ENCODE peak calls at places on chromosome 1, in six cellular contexts. V is mucosa of descending colon, J is right cardiac atrium, O is psoas muscle, N is upper lobe of left lung, Z is body of pancreas. E is an unnamed sample.

GRCh38 chr1:164725401-164725800 is 166.4 kb downstream of the PBX1 start:
- ATAC-seq in O (no peak), N (no peak), J (peak), Z (no peak), V (no peak), E (no peak)

GRCh38 chr1:20494609-20495311 is 8.8 kb upstream of the CAMK2N1 start:
- ATAC-seq in N (peak), O (no peak), V (no peak), Z (no peak), J (peak), E (no peak)

GRCh38 chr1:108075055-108075454 is 110.1 kb upstream of the VAV3 start:
- ATAC-seq in V (peak), J (no peak), Z (no peak), O (no peak), N (peak), E (no peak)

GRCh38 chr1:160724445-160725242 is 13.0 kb upstream of the CD48 start:
- ATAC-seq in N (no peak), Z (no peak), V (no peak), J (no peak), O (no peak), E (no peak)

GRCh38 chr1:84425145-84425876 is 27.0 kb downstream of the DNASE2B start:
- ATAC-seq in O (no peak), J (no peak), Z (no peak), V (no peak), N (peak), E (no peak)

GRCh38 chr1:63929106-63929478 is 155.3 kb downstream of the ROR1 start:
- ATAC-seq in Z (peak), J (peak), O (peak), V (no peak), N (no peak), E (no peak)

GRCh38 chr1:118335372-118335771 is 150.3 kb upstream of the SPAG17 start:
- ATAC-seq in Z (no peak), N (no peak), J (no peak), V (no peak), O (no peak), E (no peak)

GRCh38 chr1:64890699-64891439 is 75.5 kb downstream of the JAK1 start:
- ATAC-seq in O (peak), Z (peak), N (no peak), V (no peak), J (peak), E (no peak)

GRCh38 chr1:178932552-178932906 is 61.7 kb upstream of the ANGPTL1 start:
- ATAC-seq in J (peak), N (no peak), V (no peak), O (no peak), Z (no peak), E (no peak)

GRCh38 chr1:23718482-23718881 is 24.8 kb upstream of the ELOA start:
- ATAC-seq in O (peak), J (no peak), Z (peak), V (peak), N (no peak), E (no peak)

GRCh38 chr1:199867601-199868000 is 159.9 kb upstream of the NR5A2 start:
- ATAC-seq in O (no peak), Z (no peak), J (no peak), V (no peak), N (no peak), E (no peak)

GRCh38 chr1:212457740-212458338 is 25.1 kb downstream of the NENF start:
- ATAC-seq in N (no peak), Z (no peak), O (no peak), V (peak), J (no peak), E (no peak)

GRCh38 chr1:33126411-33127000 is 45.6 kb downstream of the AZIN2 start:
- ATAC-seq in O (no peak), V (no peak), Z (no peak), N (no peak), J (no peak), E (no peak)

GRCh38 chr1:169128565-169128964 is 22.1 kb downstream of the ATP1B1 start:
- ATAC-seq in Z (no peak), N (no peak), O (peak), J (no peak), V (no peak), E (no peak)

GRCh38 chr1:23902611-23903278 is 10.4 kb downstream of the CNR2 start:
- ATAC-seq in J (peak), N (peak), Z (peak), O (no peak), V (peak), E (peak)

GRCh38 chr1:55214214-55214902 is 806 bp downstream of the USP24 start:
- ATAC-seq in Z (peak), O (peak), N (peak), V (peak), J (peak), E (peak)

GRCh38 chr1:46556822-46557221 is 5.4 kb upstream of the KNCN start:
- ATAC-seq in J (peak), V (peak), O (peak), N (peak), Z (peak), E (no peak)

GRCh38 chr1:167746013-167746672 is 24.4 kb downstream of the MPZL1 start:
- ATAC-seq in J (no peak), V (no peak), Z (no peak), O (no peak), N (no peak), E (no peak)

GRCh38 chr1:23403038-23403336 is 21.6 kb downstream of the TCEA3 start:
- ATAC-seq in O (peak), J (peak), Z (no peak), N (peak), V (peak), E (no peak)

GRCh38 chr1:179251675-179252074 is 22.2 kb upstream of the ABL2 start:
- ATAC-seq in J (no peak), O (peak), Z (peak), N (peak), V (peak), E (no peak)

GRCh38 chr1:155082301-155082940 is 3.8 kb downstream of the EFNA3 start:
- ATAC-seq in J (no peak), O (no peak), Z (no peak), N (no peak), V (peak), E (no peak)

GRCh38 chr1:35929730-35930592 is 944 bp upstream of the AGO3 start:
- ATAC-seq in Z (peak), N (peak), O (peak), V (peak), J (peak), E (peak)

GRCh38 chr1:110850632-110851031 is 22.3 kb upstream of the CD53 start:
- ATAC-seq in N (no peak), J (no peak), O (no peak), Z (no peak), V (peak), E (no peak)

GRCh38 chr1:3372317-3372716 is 82.1 kb upstream of the ARHGEF16 start:
- ATAC-seq in N (no peak), Z (no peak), O (no peak), V (no peak), J (no peak), E (no peak)

GRCh38 chr1:198651685-198652400 is 13.0 kb downstream of the PTPRC start:
- ATAC-seq in Z (no peak), N (peak), V (peak), J (no peak), O (no peak), E (no peak)

GRCh38 chr1:162335126-162335525 is 41.5 kb downstream of the SPATA46 start:
- ATAC-seq in V (no peak), N (no peak), Z (no peak), J (peak), O (no peak), E (no peak)

GRCh38 chr1:54887665-54888071 is 673 bp upstream of the DHCR24 start:
- ATAC-seq in V (peak), J (peak), N (peak), Z (peak), O (peak), E (peak)

GRCh38 chr1:229883504-229884200 is 183.4 kb upstream of the GALNT2 start:
- ATAC-seq in Z (no peak), O (no peak), V (no peak), N (no peak), J (no peak), E (no peak)

GRCh38 chr1:226444901-226445300 is 37.0 kb upstream of the PARP1 start:
- ATAC-seq in Z (no peak), J (no peak), V (peak), N (no peak), O (no peak), E (no peak)

GRCh38 chr1:201914456-201915235 is 25.9 kb downstream of the SHISA4 start:
- ATAC-seq in Z (no peak), V (no peak), N (no peak), J (no peak), O (no peak), E (no peak)

GRCh38 chr1:176051902-176052518 is 155.1 kb downstream of the COP1 start:
- ATAC-seq in Z (no peak), V (no peak), O (no peak), J (no peak), N (peak), E (no peak)

GRCh38 chr1:31111290-31111951 is 45.9 kb upstream of the PUM1 start:
- ATAC-seq in V (peak), J (peak), Z (peak), O (peak), N (peak), E (no peak)

GRCh38 chr1:48654606-48655210 is 122.0 kb downstream of the BEND5 start:
- ATAC-seq in J (no peak), V (no peak), Z (no peak), O (peak), N (no peak), E (no peak)

GRCh38 chr1:229972600-229973296 is 94.3 kb upstream of the GALNT2 start:
- ATAC-seq in V (peak), J (no peak), N (peak), Z (no peak), O (no peak), E (no peak)

GRCh38 chr1:24773618-24774017 is 28.4 kb downstream of the CLIC4 start:
- ATAC-seq in J (no peak), O (no peak), Z (no peak), V (no peak), N (no peak), E (no peak)

GRCh38 chr1:17161137-17161700 is 42.0 kb upstream of the PADI2 start:
- ATAC-seq in O (no peak), J (no peak), Z (no peak), N (no peak), V (peak), E (no peak)

GRCh38 chr1:31063636-31064035 is 1.9 kb downstream of the PUM1 start:
- ATAC-seq in J (no peak), V (peak), O (no peak), N (no peak), Z (no peak), E (no peak)

GRCh38 chr1:65230741-65231439 is 78.5 kb upstream of the DNAJC6 start:
- ATAC-seq in V (peak), O (no peak), J (no peak), N (no peak), Z (no peak), E (no peak)

GRCh38 chr1:10795305-10796021 is 983 bp downstream of the CASZ1 start:
- ATAC-seq in V (peak), N (peak), Z (no peak), O (peak), J (peak), E (no peak)

GRCh38 chr1:10796029-10796944 is at the start of gene CASZ1:
- ATAC-seq in Z (peak), V (peak), O (peak), J (peak), N (peak), E (peak)

GRCh38 chr1:10793129-10793651 is 3.3 kb downstream of the CASZ1 start:
- ATAC-seq in Z (no peak), J (no peak), N (no peak), O (no peak), V (peak), E (no peak)

GRCh38 chr1:10791117-10791951 is 5.1 kb downstream of the CASZ1 start:
- ATAC-seq in O (peak), V (peak), N (no peak), Z (no peak), J (no peak), E (no peak)

DNA sequence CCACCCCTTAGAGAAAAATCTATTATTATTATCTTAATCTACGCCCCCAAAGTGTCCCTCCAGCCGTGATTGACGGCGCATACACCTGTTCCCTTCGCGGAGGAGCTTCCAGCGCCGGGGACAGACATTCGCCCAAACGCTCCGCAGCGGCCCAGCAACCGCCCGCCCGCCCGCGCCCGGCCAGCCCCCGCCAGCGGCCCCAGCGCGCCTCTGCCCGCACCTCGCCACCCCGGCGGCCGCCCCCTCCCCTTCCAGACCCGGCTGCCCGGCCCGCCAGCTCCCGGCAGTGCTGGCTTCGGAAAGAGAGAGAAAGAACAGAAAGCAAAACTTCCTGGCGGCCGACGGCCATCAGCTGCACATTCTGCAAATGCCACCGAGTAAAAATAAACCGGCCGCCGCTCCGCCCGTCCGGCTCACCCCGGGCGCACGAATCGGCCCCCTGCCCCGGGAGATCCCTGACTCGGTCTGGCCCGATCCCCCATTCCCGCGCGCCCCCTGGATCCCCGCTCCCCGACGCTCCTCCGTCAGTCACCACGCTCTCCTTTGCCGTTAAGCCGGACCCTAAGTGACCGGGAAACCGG is 1.6 kb downstream of the CASZ1 start:
- ATAC-seq in N (no peak), V (no peak), Z (no peak), J (peak), O (peak), E (no peak)
- H3K4me3 ChIP-seq in N (peak), V (peak), Z (peak), J (peak), O (peak), E (peak)

DNA sequence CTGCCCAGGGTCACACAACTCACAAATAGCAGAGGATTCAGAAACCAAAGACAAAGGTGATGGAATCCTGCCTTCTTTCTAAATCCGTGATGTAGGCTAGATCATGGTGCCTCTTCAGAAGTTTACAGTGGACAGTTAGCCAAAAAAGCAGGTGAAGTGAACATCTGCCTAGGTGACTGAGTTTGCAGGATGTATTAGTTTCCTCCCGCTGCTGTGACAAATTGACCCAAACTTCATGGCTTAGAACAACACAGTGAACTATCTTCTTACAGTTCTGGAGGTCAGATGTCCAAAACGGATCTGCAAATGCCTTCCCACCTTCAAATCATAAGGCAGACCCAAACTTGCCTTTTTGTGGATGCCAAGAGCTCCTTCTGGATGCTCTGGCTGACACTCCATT is 3.2 kb upstream of the TMEM51 start:
- ATAC-seq in V (no peak), J (no peak), O (no peak), N (no peak), Z (no peak), E (no peak)
- H3K4me3 ChIP-seq in V (no peak), J (no peak), O (no peak), N (no peak), Z (no peak), E (no peak)

GRCh38 chr1:165882168-165882837 is 54.9 kb downstream of the UCK2 start:
- ATAC-seq in J (no peak), O (no peak), Z (no peak), N (no peak), V (no peak), E (no peak)
- H3K4me3 ChIP-seq in J (no peak), O (no peak), Z (no peak), N (no peak), V (no peak), E (no peak)

DNA sequence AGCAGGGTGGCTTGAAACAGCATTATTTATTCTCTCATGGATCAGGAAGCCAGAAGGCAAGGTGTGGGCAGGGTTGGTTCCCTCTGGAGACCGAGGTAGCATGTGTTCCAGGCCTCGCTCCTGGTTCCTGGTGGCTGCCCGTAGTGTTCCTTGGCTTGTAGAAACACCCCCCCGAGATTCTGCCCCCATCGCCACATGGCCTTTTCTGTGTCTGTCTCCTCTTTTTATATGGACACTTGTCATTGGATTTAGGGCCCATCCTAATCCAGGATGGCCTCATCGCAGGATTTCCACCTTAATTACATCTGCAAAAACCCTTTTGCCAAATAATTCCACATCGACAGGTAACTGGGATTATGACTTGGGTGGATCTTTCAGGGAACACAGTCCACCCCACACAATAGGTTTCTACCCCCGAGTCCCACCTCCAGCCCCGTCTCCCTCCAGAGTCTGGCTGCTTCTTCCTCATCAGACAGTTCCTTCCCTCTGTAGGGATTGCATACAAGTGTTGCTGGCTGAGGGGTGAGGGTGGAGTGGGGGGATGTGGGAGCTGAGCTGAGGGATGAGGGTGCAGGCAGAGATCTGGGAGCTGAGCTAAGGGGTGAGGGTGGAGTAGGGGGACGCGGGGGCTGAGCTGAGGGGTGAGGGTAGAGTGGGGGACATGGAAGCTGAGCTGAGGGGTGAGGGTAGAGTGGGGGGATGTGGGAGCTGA is 12.3 kb upstream of the NPHP4 start:
- ATAC-seq in Z (no peak), N (no peak), V (no peak), O (no peak), J (no peak), E (no peak)
- H3K4me3 ChIP-seq in Z (no peak), N (no peak), V (no peak), O (no peak), J (no peak), E (no peak)

E was measured in gastroesophageal sphincter.